ENCODE peak calls at places on chromosomes 2 and 18, in eight cellular contexts. Q is epithelial cell of esophagus, Z is fibroblast of mammary gland, U is HL-60, G is adrenal gland, W is GM13976, J is right atrium auricular region, I is heart right ventricle. H is an unnamed sample.
A peak's percentile ranks its signal among the peaks of the same experiment; 100 is the strongest.

GRCh38 chr2:143692162-143692561 is 562.9 kb downstream of the ARHGAP15 start:
- DNase-seq in Q (no peak), Z (no peak), U (no peak), G (no peak), W (no peak), J (no peak), I (no peak), H (no peak)

GRCh38 chr2:101684313-101684712 is 13.2 kb upstream of the MAP4K4 start:
- DNase-seq in Q (no peak), Z (no peak), U (no peak), G (no peak), W (no peak), J (no peak), I (no peak), H (no peak)

GRCh38 chr2:86338778-86339295 is 1.4 kb upstream of the REEP1 start:
- DNase-seq in Q (no peak), Z (no peak), U (no peak), G (no peak), W (no peak), J (no peak), I (no peak), H (peak; percentile 22)

GRCh38 chr2:188279093-188279445 is 12.6 kb upstream of the GULP1 start:
- DNase-seq in Q (no peak), Z (no peak), U (no peak), G (no peak), W (no peak), J (no peak), I (no peak), H (no peak)

GRCh38 chr18:74290831-74291770 is 662 bp downstream of the CYB5A start:
- DNase-seq in Q (peak; percentile 85), Z (no peak), U (no peak), G (no peak), W (peak; percentile 34), J (no peak), I (no peak), H (no peak)

GRCh38 chr2:68879296-68879695 is 8.1 kb upstream of the BMP10 start:
- DNase-seq in Q (no peak), Z (no peak), U (no peak), G (no peak), W (no peak), J (no peak), I (no peak), H (no peak)

GRCh38 chr2:227207573-227207972 is 43.1 kb downstream of the COL4A3 start:
- DNase-seq in Q (no peak), Z (no peak), U (no peak), G (no peak), W (no peak), J (no peak), I (no peak), H (no peak)

GRCh38 chr2:23563673-23564617 is 179.0 kb downstream of the KLHL29 start:
- DNase-seq in Q (peak; percentile 65), Z (peak; percentile 68), U (no peak), G (no peak), W (no peak), J (peak; percentile 80), I (peak; percentile 62), H (no peak)

GRCh38 chr2:168594778-168595177 is 138.7 kb downstream of the CERS6 start:
- DNase-seq in Q (no peak), Z (no peak), U (no peak), G (no peak), W (peak; percentile 40), J (no peak), I (no peak), H (no peak)

GRCh38 chr18:63444567-63444966 is 22.3 kb upstream of the VPS4B start:
- DNase-seq in Q (peak; percentile 98), Z (peak; percentile 98), U (peak; percentile 95), G (no peak), W (no peak), J (no peak), I (no peak), H (no peak)

GRCh38 chr2:85761-86160 is 39.5 kb upstream of the FAM110C start:
- DNase-seq in Q (no peak), Z (no peak), U (no peak), G (no peak), W (no peak), J (no peak), I (no peak), H (no peak)

GRCh38 chr2:121626777-121627524 is 22.3 kb downstream of the CLASP1 start:
- DNase-seq in Q (no peak), Z (peak; percentile 91), U (no peak), G (peak; percentile 79), W (no peak), J (peak; percentile 66), I (no peak), H (no peak)

GRCh38 chr2:72077702-72078169 is 69.9 kb downstream of the CYP26B1 start:
- DNase-seq in Q (no peak), Z (no peak), U (no peak), G (no peak), W (no peak), J (no peak), I (no peak), H (no peak)

GRCh38 chr2:10271946-10272345 is 30.8 kb upstream of the HPCAL1 start:
- DNase-seq in Q (no peak), Z (no peak), U (no peak), G (peak; percentile 90), W (no peak), J (no peak), I (no peak), H (peak; percentile 52)

GRCh38 chr2:101627284-101628049 is 70.0 kb upstream of the MAP4K4 start:
- DNase-seq in Q (no peak), Z (no peak), U (peak; percentile 45), G (no peak), W (no peak), J (no peak), I (no peak), H (no peak)

GRCh38 chr18:65938592-65939372 is 188.0 kb downstream of the CDH7 start:
- DNase-seq in Q (peak; percentile 79), Z (peak; percentile 9), U (peak; percentile 8), G (no peak), W (peak; percentile 1), J (no peak), I (no peak), H (no peak)
- TF ChIP-seq CTCF in Q (peak; percentile 72), Z (peak; percentile 12), U (peak; percentile 33), G (no peak), W (peak; percentile 23), J (peak; percentile 31), I (no peak), H (peak; percentile 69)

DNA sequence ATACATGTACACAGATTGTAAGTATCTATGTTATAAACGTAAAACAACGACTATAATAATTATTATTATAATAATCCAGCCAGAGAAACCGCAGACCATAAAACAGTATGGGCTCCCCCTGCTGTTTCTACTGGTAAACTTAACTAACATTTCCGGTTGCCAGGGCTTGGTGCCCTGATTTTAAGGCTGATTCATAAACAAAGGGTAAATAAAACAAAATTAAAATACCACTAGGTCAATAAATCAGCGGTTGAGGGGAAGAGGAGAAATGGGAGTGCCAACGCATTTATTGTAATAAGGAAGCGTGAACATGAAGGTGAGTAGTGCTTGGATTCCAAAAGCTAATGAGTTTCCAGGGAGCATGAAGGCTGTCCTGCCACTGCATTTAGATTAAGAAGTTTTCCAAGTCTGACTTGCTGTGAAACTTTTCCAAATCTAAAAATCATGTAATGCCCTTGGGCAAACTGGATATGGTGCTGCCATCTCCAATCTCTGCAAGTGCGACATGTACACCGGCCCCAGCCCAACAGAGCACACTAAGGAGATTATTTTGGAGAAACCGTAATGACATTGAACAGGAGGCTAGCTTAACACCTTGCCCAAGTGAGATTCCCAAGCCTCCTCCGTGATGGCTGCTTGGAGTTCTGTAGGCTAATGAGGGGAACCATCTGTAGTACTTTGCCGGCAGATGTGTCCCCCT is 50.7 kb upstream of the HNRNPA3 start:
- DNase-seq in Q (peak; percentile 57), Z (peak; percentile 54), U (no peak), G (peak; percentile 35), W (no peak), J (no peak), I (no peak), H (no peak)
- TF ChIP-seq CTCF in Q (peak; percentile 57), Z (peak; percentile 60), U (peak; percentile 37), G (peak; percentile 56), W (peak; percentile 33), J (peak; percentile 62), I (peak; percentile 25), H (peak; percentile 75)

DNA sequence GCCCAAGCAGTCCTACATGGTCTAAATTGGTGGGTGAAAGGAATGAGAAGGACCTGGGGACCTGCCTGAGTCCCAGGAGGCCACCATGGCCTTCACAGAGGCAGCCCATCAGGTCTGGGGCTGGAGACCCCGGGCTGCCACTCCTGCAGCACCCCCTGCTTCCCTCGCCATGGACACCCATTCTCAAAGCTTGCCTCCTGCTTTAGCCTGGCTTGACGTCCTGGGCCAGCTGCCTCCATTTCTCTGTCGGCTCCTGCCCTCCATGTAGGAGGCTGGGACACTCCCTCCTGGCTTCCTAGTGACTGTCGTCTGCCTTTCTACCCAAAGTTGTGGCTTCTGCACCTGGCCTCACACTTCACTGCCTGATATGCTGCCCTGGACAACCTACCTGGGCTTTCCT is 198.6 kb downstream of the FAM210A start:
- DNase-seq in Q (no peak), Z (no peak), U (no peak), G (no peak), W (no peak), J (peak; percentile 44), I (no peak), H (no peak)
- TF ChIP-seq CTCF in Q (no peak), Z (no peak), U (no peak), G (no peak), W (no peak), J (no peak), I (no peak), H (no peak)

DNA sequence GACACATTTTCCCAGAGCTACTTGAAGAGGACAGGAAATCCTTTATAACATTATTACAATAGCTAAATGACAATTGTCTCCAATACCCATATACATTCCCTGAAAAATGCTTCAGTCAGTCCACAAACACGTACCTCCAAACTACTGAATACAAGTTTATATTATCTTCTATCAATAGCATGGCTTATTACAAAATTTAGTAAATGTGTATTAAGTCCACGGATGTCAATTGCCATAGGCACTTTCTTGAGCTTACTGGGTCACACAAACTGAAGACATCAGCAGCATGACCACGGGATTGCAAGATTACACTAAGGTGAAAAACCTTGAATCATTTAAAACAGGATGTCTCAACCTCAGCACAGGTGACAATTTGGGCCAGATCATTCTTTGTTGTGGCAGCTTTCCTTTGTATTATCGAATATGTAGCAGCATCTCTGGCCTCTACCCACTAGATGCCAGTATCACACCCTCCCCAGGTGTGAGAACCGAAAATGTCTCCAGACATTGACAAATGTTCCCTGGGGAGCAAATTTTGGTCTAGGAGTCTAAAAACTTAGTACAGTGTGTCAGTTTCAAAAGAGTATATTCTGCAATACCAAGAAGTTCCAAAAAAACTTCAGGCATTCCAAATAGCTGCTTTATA is 1.4 kb downstream of the MBD2 start:
- DNase-seq in Q (peak; percentile 70), Z (no peak), U (no peak), G (no peak), W (no peak), J (no peak), I (no peak), H (no peak)
- TF ChIP-seq CTCF in Q (peak; percentile 69), Z (no peak), U (peak; percentile 4), G (no peak), W (peak; percentile 27), J (no peak), I (no peak), H (no peak)

GRCh38 chr18:36129300-36130038 is at the start of the genes ELP2 and SLC39A6:
- DNase-seq in Q (peak; percentile 96), Z (peak; percentile 92), U (peak; percentile 97), G (peak; percentile 98), W (peak; percentile 98), J (peak; percentile 98), I (peak; percentile 96), H (peak; percentile 97)
- TF ChIP-seq CTCF in Q (no peak), Z (no peak), U (no peak), G (no peak), W (no peak), J (peak; percentile 19), I (no peak), H (no peak)

GRCh38 chr18:8050616-8051314 is 483.6 kb downstream of the PTPRM start:
- DNase-seq in Q (no peak), Z (no peak), U (no peak), G (no peak), W (no peak), J (no peak), I (no peak), H (no peak)
- TF ChIP-seq CTCF in Q (no peak), Z (no peak), U (no peak), G (no peak), W (no peak), J (no peak), I (no peak), H (no peak)

H was measured in type B pancreatic cell.